ENCODE peak calls at places on chromosomes 3 and 15, in ten cellular contexts. One of them, this sample, is unnamed.

GRCh38 chr3:65831733-65832425 is 206.8 kb downstream of the MAGI1 start:
- DNase-seq in psoas muscle: no peak
- DNase-seq in kidney tubule cell: no peak
- DNase-seq in RKO: no peak
- DNase-seq in NCI-H510A: no peak
- DNase-seq in AG08395: peak
- DNase-seq in activated naive CD8-positive, alpha-beta T cell treated with anti-CD3 and anti-CD28 coated beads for 36 hours: no peak
- DNase-seq in NCI-H345: no peak
- DNase-seq in stimulated activated naive CD8-positive, alpha-beta T cell treated with anti-CD3 and anti-CD28 coated beads, Interleukin-15, Interleukin-2, amounts not matched to agents 100 U/mL and 50 U/mL, for 24 hours: no peak
- DNase-seq in NCI-H526: no peak
- DNase-seq in this sample: no peak

GRCh38 chr3:150319900-150320299 is 88.2 kb upstream of the TSC22D2 start:
- DNase-seq in kidney tubule cell: peak
- DNase-seq in AG08395: peak
- DNase-seq in activated naive CD8-positive, alpha-beta T cell treated with anti-CD3 and anti-CD28 coated beads for 36 hours: no peak
- DNase-seq in NCI-H526: no peak
- DNase-seq in NCI-H510A: no peak
- DNase-seq in stimulated activated naive CD8-positive, alpha-beta T cell treated with anti-CD3 and anti-CD28 coated beads, Interleukin-15, Interleukin-2, amounts not matched to agents 100 U/mL and 50 U/mL, for 24 hours: no peak
- DNase-seq in psoas muscle: no peak
- DNase-seq in NCI-H345: no peak
- DNase-seq in RKO: peak
- DNase-seq in this sample: peak

GRCh38 chr3:134754768-134755559 is 40.1 kb upstream of the EPHB1 start:
- DNase-seq in kidney tubule cell: peak
- DNase-seq in RKO: peak
- DNase-seq in NCI-H510A: no peak
- DNase-seq in activated naive CD8-positive, alpha-beta T cell treated with anti-CD3 and anti-CD28 coated beads for 36 hours: peak
- DNase-seq in AG08395: peak
- DNase-seq in psoas muscle: peak
- DNase-seq in NCI-H345: no peak
- DNase-seq in NCI-H526: peak
- DNase-seq in stimulated activated naive CD8-positive, alpha-beta T cell treated with anti-CD3 and anti-CD28 coated beads, Interleukin-15, Interleukin-2, amounts not matched to agents 100 U/mL and 50 U/mL, for 24 hours: peak
- DNase-seq in this sample: peak

GRCh38 chr3:175269394-175269793 is 410.3 kb downstream of the NAALADL2 start:
- DNase-seq in stimulated activated naive CD8-positive, alpha-beta T cell treated with anti-CD3 and anti-CD28 coated beads, Interleukin-15, Interleukin-2, amounts not matched to agents 100 U/mL and 50 U/mL, for 24 hours: no peak
- DNase-seq in AG08395: no peak
- DNase-seq in NCI-H510A: no peak
- DNase-seq in RKO: no peak
- DNase-seq in activated naive CD8-positive, alpha-beta T cell treated with anti-CD3 and anti-CD28 coated beads for 36 hours: no peak
- DNase-seq in kidney tubule cell: no peak
- DNase-seq in NCI-H345: no peak
- DNase-seq in NCI-H526: no peak
- DNase-seq in psoas muscle: no peak
- DNase-seq in this sample: no peak

GRCh38 chr3:124084398-124084881 is 92.5 kb upstream of the ROPN1 start:
- DNase-seq in psoas muscle: no peak
- DNase-seq in NCI-H345: peak
- DNase-seq in kidney tubule cell: no peak
- DNase-seq in activated naive CD8-positive, alpha-beta T cell treated with anti-CD3 and anti-CD28 coated beads for 36 hours: no peak
- DNase-seq in NCI-H526: no peak
- DNase-seq in RKO: no peak
- DNase-seq in stimulated activated naive CD8-positive, alpha-beta T cell treated with anti-CD3 and anti-CD28 coated beads, Interleukin-15, Interleukin-2, amounts not matched to agents 100 U/mL and 50 U/mL, for 24 hours: no peak
- DNase-seq in NCI-H510A: no peak
- DNase-seq in AG08395: peak
- DNase-seq in this sample: no peak

GRCh38 chr3:193240436-193240849 is 579 bp upstream of the PLAAT1 start:
- DNase-seq in activated naive CD8-positive, alpha-beta T cell treated with anti-CD3 and anti-CD28 coated beads for 36 hours: no peak
- DNase-seq in NCI-H345: no peak
- DNase-seq in psoas muscle: peak
- DNase-seq in AG08395: no peak
- DNase-seq in RKO: no peak
- DNase-seq in kidney tubule cell: no peak
- DNase-seq in NCI-H526: peak
- DNase-seq in stimulated activated naive CD8-positive, alpha-beta T cell treated with anti-CD3 and anti-CD28 coated beads, Interleukin-15, Interleukin-2, amounts not matched to agents 100 U/mL and 50 U/mL, for 24 hours: no peak
- DNase-seq in NCI-H510A: no peak
- DNase-seq in this sample: no peak

GRCh38 chr15:63080638-63081250 is 38.2 kb downstream of the TPM1 start:
- DNase-seq in RKO: no peak
- DNase-seq in NCI-H526: no peak
- DNase-seq in stimulated activated naive CD8-positive, alpha-beta T cell treated with anti-CD3 and anti-CD28 coated beads, Interleukin-15, Interleukin-2, amounts not matched to agents 100 U/mL and 50 U/mL, for 24 hours: no peak
- DNase-seq in NCI-H510A: no peak
- DNase-seq in AG08395: no peak
- DNase-seq in activated naive CD8-positive, alpha-beta T cell treated with anti-CD3 and anti-CD28 coated beads for 36 hours: no peak
- DNase-seq in psoas muscle: no peak
- DNase-seq in NCI-H345: no peak
- DNase-seq in kidney tubule cell: no peak
- DNase-seq in this sample: no peak

GRCh38 chr3:188284455-188285212 is 130.7 kb downstream of the LPP start:
- DNase-seq in AG08395: no peak
- DNase-seq in stimulated activated naive CD8-positive, alpha-beta T cell treated with anti-CD3 and anti-CD28 coated beads, Interleukin-15, Interleukin-2, amounts not matched to agents 100 U/mL and 50 U/mL, for 24 hours: peak
- DNase-seq in NCI-H526: no peak
- DNase-seq in psoas muscle: no peak
- DNase-seq in kidney tubule cell: peak
- DNase-seq in activated naive CD8-positive, alpha-beta T cell treated with anti-CD3 and anti-CD28 coated beads for 36 hours: peak
- DNase-seq in RKO: no peak
- DNase-seq in NCI-H510A: no peak
- DNase-seq in NCI-H345: no peak
- DNase-seq in this sample: no peak

GRCh38 chr3:13019243-13019701 is 54.0 kb downstream of the IQSEC1 start:
- DNase-seq in RKO: no peak
- DNase-seq in psoas muscle: peak
- DNase-seq in kidney tubule cell: peak
- DNase-seq in activated naive CD8-positive, alpha-beta T cell treated with anti-CD3 and anti-CD28 coated beads for 36 hours: no peak
- DNase-seq in stimulated activated naive CD8-positive, alpha-beta T cell treated with anti-CD3 and anti-CD28 coated beads, Interleukin-15, Interleukin-2, amounts not matched to agents 100 U/mL and 50 U/mL, for 24 hours: no peak
- DNase-seq in NCI-H345: no peak
- DNase-seq in NCI-H510A: no peak
- DNase-seq in NCI-H526: no peak
- DNase-seq in AG08395: peak
- DNase-seq in this sample: no peak

GRCh38 chr3:42730706-42731420 is 28.3 kb upstream of the HHATL start:
- DNase-seq in stimulated activated naive CD8-positive, alpha-beta T cell treated with anti-CD3 and anti-CD28 coated beads, Interleukin-15, Interleukin-2, amounts not matched to agents 100 U/mL and 50 U/mL, for 24 hours: no peak
- DNase-seq in psoas muscle: no peak
- DNase-seq in AG08395: no peak
- DNase-seq in RKO: no peak
- DNase-seq in activated naive CD8-positive, alpha-beta T cell treated with anti-CD3 and anti-CD28 coated beads for 36 hours: no peak
- DNase-seq in NCI-H526: no peak
- DNase-seq in kidney tubule cell: no peak
- DNase-seq in NCI-H510A: no peak
- DNase-seq in NCI-H345: no peak
- DNase-seq in this sample: no peak

GRCh38 chr3:127770671-127771370 is 51.5 kb downstream of the MGLL start:
- DNase-seq in NCI-H526: no peak
- DNase-seq in AG08395: peak
- DNase-seq in NCI-H510A: no peak
- DNase-seq in NCI-H345: peak
- DNase-seq in stimulated activated naive CD8-positive, alpha-beta T cell treated with anti-CD3 and anti-CD28 coated beads, Interleukin-15, Interleukin-2, amounts not matched to agents 100 U/mL and 50 U/mL, for 24 hours: no peak
- DNase-seq in RKO: no peak
- DNase-seq in kidney tubule cell: no peak
- DNase-seq in activated naive CD8-positive, alpha-beta T cell treated with anti-CD3 and anti-CD28 coated beads for 36 hours: no peak
- DNase-seq in psoas muscle: peak
- DNase-seq in this sample: no peak

GRCh38 chr3:160613661-160614060 is 48.3 kb upstream of the KPNA4 start:
- DNase-seq in kidney tubule cell: no peak
- DNase-seq in NCI-H526: no peak
- DNase-seq in NCI-H510A: no peak
- DNase-seq in stimulated activated naive CD8-positive, alpha-beta T cell treated with anti-CD3 and anti-CD28 coated beads, Interleukin-15, Interleukin-2, amounts not matched to agents 100 U/mL and 50 U/mL, for 24 hours: no peak
- DNase-seq in AG08395: no peak
- DNase-seq in psoas muscle: no peak
- DNase-seq in NCI-H345: no peak
- DNase-seq in RKO: no peak
- DNase-seq in activated naive CD8-positive, alpha-beta T cell treated with anti-CD3 and anti-CD28 coated beads for 36 hours: no peak
- DNase-seq in this sample: no peak

GRCh38 chr3:125634346-125634964 is 39.2 kb upstream of the OSBPL11 start:
- DNase-seq in NCI-H345: no peak
- DNase-seq in stimulated activated naive CD8-positive, alpha-beta T cell treated with anti-CD3 and anti-CD28 coated beads, Interleukin-15, Interleukin-2, amounts not matched to agents 100 U/mL and 50 U/mL, for 24 hours: no peak
- DNase-seq in RKO: no peak
- DNase-seq in NCI-H526: no peak
- DNase-seq in AG08395: no peak
- DNase-seq in kidney tubule cell: peak
- DNase-seq in psoas muscle: no peak
- DNase-seq in NCI-H510A: no peak
- DNase-seq in activated naive CD8-positive, alpha-beta T cell treated with anti-CD3 and anti-CD28 coated beads for 36 hours: no peak
- DNase-seq in this sample: no peak

GRCh38 chr3:141379250-141379872 is 11.1 kb downstream of the ZBTB38 start:
- DNase-seq in activated naive CD8-positive, alpha-beta T cell treated with anti-CD3 and anti-CD28 coated beads for 36 hours: no peak
- DNase-seq in kidney tubule cell: no peak
- DNase-seq in psoas muscle: no peak
- DNase-seq in NCI-H526: no peak
- DNase-seq in RKO: no peak
- DNase-seq in AG08395: no peak
- DNase-seq in NCI-H345: no peak
- DNase-seq in stimulated activated naive CD8-positive, alpha-beta T cell treated with anti-CD3 and anti-CD28 coated beads, Interleukin-15, Interleukin-2, amounts not matched to agents 100 U/mL and 50 U/mL, for 24 hours: no peak
- DNase-seq in NCI-H510A: no peak
- DNase-seq in this sample: no peak

GRCh38 chr3:63441262-63441661 is 163.2 kb downstream of the SYNPR start:
- DNase-seq in stimulated activated naive CD8-positive, alpha-beta T cell treated with anti-CD3 and anti-CD28 coated beads, Interleukin-15, Interleukin-2, amounts not matched to agents 100 U/mL and 50 U/mL, for 24 hours: no peak
- DNase-seq in activated naive CD8-positive, alpha-beta T cell treated with anti-CD3 and anti-CD28 coated beads for 36 hours: no peak
- DNase-seq in RKO: no peak
- DNase-seq in psoas muscle: no peak
- DNase-seq in kidney tubule cell: no peak
- DNase-seq in NCI-H526: no peak
- DNase-seq in NCI-H345: no peak
- DNase-seq in NCI-H510A: no peak
- DNase-seq in AG08395: no peak
- DNase-seq in this sample: no peak

GRCh38 chr3:53092216-53092615 is 38.0 kb downstream of the RFT1 start:
- DNase-seq in AG08395: no peak
- DNase-seq in NCI-H510A: no peak
- DNase-seq in stimulated activated naive CD8-positive, alpha-beta T cell treated with anti-CD3 and anti-CD28 coated beads, Interleukin-15, Interleukin-2, amounts not matched to agents 100 U/mL and 50 U/mL, for 24 hours: no peak
- DNase-seq in RKO: no peak
- DNase-seq in NCI-H345: no peak
- DNase-seq in activated naive CD8-positive, alpha-beta T cell treated with anti-CD3 and anti-CD28 coated beads for 36 hours: no peak
- DNase-seq in NCI-H526: no peak
- DNase-seq in kidney tubule cell: no peak
- DNase-seq in psoas muscle: no peak
- DNase-seq in this sample: no peak

GRCh38 chr15:91468861-91469260 is 368.8 kb downstream of the SV2B start:
- DNase-seq in NCI-H526: no peak
- DNase-seq in kidney tubule cell: no peak
- DNase-seq in AG08395: no peak
- DNase-seq in psoas muscle: no peak
- DNase-seq in NCI-H345: no peak
- DNase-seq in activated naive CD8-positive, alpha-beta T cell treated with anti-CD3 and anti-CD28 coated beads for 36 hours: peak
- DNase-seq in RKO: no peak
- DNase-seq in NCI-H510A: no peak
- DNase-seq in stimulated activated naive CD8-positive, alpha-beta T cell treated with anti-CD3 and anti-CD28 coated beads, Interleukin-15, Interleukin-2, amounts not matched to agents 100 U/mL and 50 U/mL, for 24 hours: peak
- DNase-seq in this sample: no peak

GRCh38 chr3:197539651-197540051 is 16.1 kb downstream of the BDH1 start:
- DNase-seq in RKO: no peak
- DNase-seq in NCI-H345: no peak
- DNase-seq in NCI-H510A: peak
- DNase-seq in activated naive CD8-positive, alpha-beta T cell treated with anti-CD3 and anti-CD28 coated beads for 36 hours: no peak
- DNase-seq in NCI-H526: peak
- DNase-seq in kidney tubule cell: peak
- DNase-seq in AG08395: no peak
- DNase-seq in stimulated activated naive CD8-positive, alpha-beta T cell treated with anti-CD3 and anti-CD28 coated beads, Interleukin-15, Interleukin-2, amounts not matched to agents 100 U/mL and 50 U/mL, for 24 hours: no peak
- DNase-seq in psoas muscle: no peak
- DNase-seq in this sample: peak

GRCh38 chr3:21551019-21551418 is 200.0 kb downstream of the ZNF385D start:
- DNase-seq in kidney tubule cell: peak
- DNase-seq in activated naive CD8-positive, alpha-beta T cell treated with anti-CD3 and anti-CD28 coated beads for 36 hours: no peak
- DNase-seq in NCI-H526: no peak
- DNase-seq in NCI-H510A: no peak
- DNase-seq in AG08395: no peak
- DNase-seq in psoas muscle: no peak
- DNase-seq in stimulated activated naive CD8-positive, alpha-beta T cell treated with anti-CD3 and anti-CD28 coated beads, Interleukin-15, Interleukin-2, amounts not matched to agents 100 U/mL and 50 U/mL, for 24 hours: no peak
- DNase-seq in RKO: peak
- DNase-seq in NCI-H345: no peak
- DNase-seq in this sample: no peak

GRCh38 chr3:124315215-124316033 is 323.5 kb upstream of the ROPN1 start:
- DNase-seq in NCI-H526: no peak
- DNase-seq in activated naive CD8-positive, alpha-beta T cell treated with anti-CD3 and anti-CD28 coated beads for 36 hours: no peak
- DNase-seq in stimulated activated naive CD8-positive, alpha-beta T cell treated with anti-CD3 and anti-CD28 coated beads, Interleukin-15, Interleukin-2, amounts not matched to agents 100 U/mL and 50 U/mL, for 24 hours: no peak
- DNase-seq in kidney tubule cell: peak
- DNase-seq in psoas muscle: no peak
- DNase-seq in NCI-H345: no peak
- DNase-seq in RKO: peak
- DNase-seq in AG08395: peak
- DNase-seq in NCI-H510A: no peak
- DNase-seq in this sample: peak

GRCh38 chr3:112377418-112378071 is 44.6 kb downstream of the CD200 start:
- DNase-seq in RKO: no peak
- DNase-seq in NCI-H526: no peak
- DNase-seq in activated naive CD8-positive, alpha-beta T cell treated with anti-CD3 and anti-CD28 coated beads for 36 hours: no peak
- DNase-seq in NCI-H510A: no peak
- DNase-seq in AG08395: no peak
- DNase-seq in stimulated activated naive CD8-positive, alpha-beta T cell treated with anti-CD3 and anti-CD28 coated beads, Interleukin-15, Interleukin-2, amounts not matched to agents 100 U/mL and 50 U/mL, for 24 hours: no peak
- DNase-seq in kidney tubule cell: no peak
- DNase-seq in NCI-H345: no peak
- DNase-seq in psoas muscle: no peak
- DNase-seq in this sample: no peak

GRCh38 chr15:45637552-45638033 is 2.8 kb downstream of the SQOR start:
- DNase-seq in RKO: no peak
- DNase-seq in NCI-H345: no peak
- DNase-seq in AG08395: peak
- DNase-seq in psoas muscle: peak
- DNase-seq in stimulated activated naive CD8-positive, alpha-beta T cell treated with anti-CD3 and anti-CD28 coated beads, Interleukin-15, Interleukin-2, amounts not matched to agents 100 U/mL and 50 U/mL, for 24 hours: peak
- DNase-seq in NCI-H526: no peak
- DNase-seq in kidney tubule cell: peak
- DNase-seq in activated naive CD8-positive, alpha-beta T cell treated with anti-CD3 and anti-CD28 coated beads for 36 hours: peak
- DNase-seq in NCI-H510A: no peak
- DNase-seq in this sample: peak

GRCh38 chr15:22827125-22827524 is 11.3 kb upstream of the NIPA2 start:
- DNase-seq in NCI-H510A: no peak
- DNase-seq in kidney tubule cell: no peak
- DNase-seq in NCI-H345: no peak
- DNase-seq in stimulated activated naive CD8-positive, alpha-beta T cell treated with anti-CD3 and anti-CD28 coated beads, Interleukin-15, Interleukin-2, amounts not matched to agents 100 U/mL and 50 U/mL, for 24 hours: no peak
- DNase-seq in psoas muscle: no peak
- DNase-seq in AG08395: no peak
- DNase-seq in RKO: no peak
- DNase-seq in activated naive CD8-positive, alpha-beta T cell treated with anti-CD3 and anti-CD28 coated beads for 36 hours: no peak
- DNase-seq in NCI-H526: no peak
- DNase-seq in this sample: no peak

GRCh38 chr3:125073506-125073905 is 17.7 kb upstream of the HEG1 start:
- DNase-seq in activated naive CD8-positive, alpha-beta T cell treated with anti-CD3 and anti-CD28 coated beads for 36 hours: no peak
- DNase-seq in AG08395: no peak
- DNase-seq in stimulated activated naive CD8-positive, alpha-beta T cell treated with anti-CD3 and anti-CD28 coated beads, Interleukin-15, Interleukin-2, amounts not matched to agents 100 U/mL and 50 U/mL, for 24 hours: no peak
- DNase-seq in kidney tubule cell: no peak
- DNase-seq in NCI-H345: no peak
- DNase-seq in RKO: no peak
- DNase-seq in NCI-H510A: no peak
- DNase-seq in psoas muscle: no peak
- DNase-seq in NCI-H526: no peak
- DNase-seq in this sample: no peak

GRCh38 chr15:71115567-71116351 is 488 bp downstream of the THSD4 start:
- DNase-seq in psoas muscle: peak
- DNase-seq in activated naive CD8-positive, alpha-beta T cell treated with anti-CD3 and anti-CD28 coated beads for 36 hours: peak
- DNase-seq in NCI-H345: no peak
- DNase-seq in RKO: peak
- DNase-seq in NCI-H510A: peak
- DNase-seq in NCI-H526: peak
- DNase-seq in stimulated activated naive CD8-positive, alpha-beta T cell treated with anti-CD3 and anti-CD28 coated beads, Interleukin-15, Interleukin-2, amounts not matched to agents 100 U/mL and 50 U/mL, for 24 hours: peak
- DNase-seq in kidney tubule cell: peak
- DNase-seq in AG08395: peak
- DNase-seq in this sample: peak

GRCh38 chr3:21955406-21955805 is 204.4 kb upstream of the ZNF385D start:
- DNase-seq in psoas muscle: no peak
- DNase-seq in kidney tubule cell: no peak
- DNase-seq in RKO: no peak
- DNase-seq in AG08395: no peak
- DNase-seq in NCI-H345: no peak
- DNase-seq in NCI-H526: no peak
- DNase-seq in activated naive CD8-positive, alpha-beta T cell treated with anti-CD3 and anti-CD28 coated beads for 36 hours: no peak
- DNase-seq in stimulated activated naive CD8-positive, alpha-beta T cell treated with anti-CD3 and anti-CD28 coated beads, Interleukin-15, Interleukin-2, amounts not matched to agents 100 U/mL and 50 U/mL, for 24 hours: no peak
- DNase-seq in NCI-H510A: no peak
- DNase-seq in this sample: no peak